ENCODE peak calls at places on chromosomes 2 and 18, in seven cellular contexts. B is NCI-H1417; C is KBM-7; S is hepatic stellate cell; E is stimulated activated CD4-positive, alpha-beta T cell treated with anti-CD3 and anti-CD28 coated beads, Interleukin-15, amount 100 ng/mL, for 1 hour; P is HT1080; X is activated effector memory CD4-positive, alpha-beta T cell treated with Interleukin-2 at 50 U/mL for 16 hours. F is an unnamed sample.

GRCh38 chr18:56836173-56836572 is 185.0 kb downstream of the WDR7 start:
- DNase-seq in B (no peak), C (no peak), S (no peak), E (no peak), P (no peak), X (no peak), F (no peak)

GRCh38 chr2:151032741-151033152 is 228.9 kb downstream of the RBM43 start:
- DNase-seq in B (no peak), C (no peak), S (peak; percentile 4), E (no peak), P (peak; percentile 77), X (no peak), F (no peak)

GRCh38 chr2:203790134-203790533 is 77.4 kb upstream of the CTLA4 start:
- DNase-seq in B (no peak), C (no peak), S (no peak), E (no peak), P (no peak), X (no peak), F (no peak)

GRCh38 chr2:79585701-79586428 is 73.0 kb downstream of the CTNNA2 start:
- DNase-seq in B (no peak), C (peak; percentile 87), S (peak; percentile 3), E (no peak), P (peak; percentile 63), X (no peak), F (no peak)

GRCh38 chr2:144625216-144626010 is 105.5 kb upstream of the ZEB2 start:
- DNase-seq in B (no peak), C (no peak), S (no peak), E (no peak), P (no peak), X (no peak), F (no peak)

GRCh38 chr18:49663755-49664085 is 101.9 kb downstream of the LIPG start:
- DNase-seq in B (no peak), C (no peak), S (no peak), E (no peak), P (no peak), X (no peak), F (no peak)

GRCh38 chr2:146108993-146109392 is 1589.1 kb upstream of the ZEB2 start:
- DNase-seq in B (no peak), C (no peak), S (no peak), E (no peak), P (no peak), X (no peak), F (no peak)

GRCh38 chr18:24791736-24792135 is 331.3 kb downstream of the HRH4 start:
- DNase-seq in B (no peak), C (no peak), S (no peak), E (no peak), P (no peak), X (no peak), F (no peak)

GRCh38 chr2:12213222-12213621 is 466.8 kb downstream of the LPIN1 start:
- DNase-seq in B (no peak), C (no peak), S (no peak), E (no peak), P (peak; percentile 73), X (no peak), F (no peak)

GRCh38 chr2:85143463-85144082 is 10.4 kb downstream of the TCF7L1 start:
- DNase-seq in B (no peak), C (no peak), S (no peak), E (no peak), P (no peak), X (no peak), F (no peak)

GRCh38 chr18:59268722-59269562 is 4.3 kb downstream of the RAX start:
- DNase-seq in B (peak; percentile 24), C (peak; percentile 56), S (peak; percentile 60), E (no peak), P (no peak), X (no peak), F (peak; percentile 63)

GRCh38 chr2:84631047-84631446 is 114.7 kb downstream of the DNAH6 start:
- DNase-seq in B (no peak), C (peak; percentile 57), S (peak; percentile 31), E (no peak), P (peak; percentile 68), X (no peak), F (peak; percentile 25)

GRCh38 chr2:151552287-151552686 is 142.6 kb downstream of the RIF1 start:
- DNase-seq in B (no peak), C (no peak), S (no peak), E (no peak), P (no peak), X (no peak), F (no peak)

GRCh38 chr2:238523158-238524110 is 96.7 kb downstream of the ASB1 start:
- DNase-seq in B (no peak), C (no peak), S (no peak), E (no peak), P (no peak), X (no peak), F (no peak)

GRCh38 chr2:101168647-101169046 is 17.5 kb upstream of the TBC1D8 start:
- DNase-seq in B (no peak), C (no peak), S (no peak), E (no peak), P (no peak), X (no peak), F (no peak)

GRCh38 chr2:156864230-156864629 is 393.3 kb upstream of the GALNT5 start:
- DNase-seq in B (no peak), C (no peak), S (no peak), E (no peak), P (no peak), X (no peak), F (no peak)

GRCh38 chr2:71910277-71910676 is 237.4 kb downstream of the CYP26B1 start:
- DNase-seq in B (no peak), C (no peak), S (no peak), E (no peak), P (no peak), X (no peak), F (no peak)

GRCh38 chr2:12096425-12096824 is 350.0 kb downstream of the LPIN1 start:
- DNase-seq in B (no peak), C (no peak), S (no peak), E (no peak), P (no peak), X (no peak), F (no peak)